ENCODE peak calls at places on chromosomes 1 and 21, in seven cellular contexts. V is K562, N is SK-N-SH, S is H1, A is HepG2, T is GM12878, M is HCT116. B is an unnamed sample.

GRCh38 chr21:27171704-27172103 is 204.8 kb upstream of the ADAMTS5 start:
- DNase-seq in V (no peak), N (no peak), S (no peak), A (no peak), T (no peak), M (no peak), B (no peak)

GRCh38 chr1:174448964-174449363 is 1.2 kb downstream of the GPR52 start:
- DNase-seq in V (no peak), N (no peak), S (no peak), A (no peak), T (no peak), M (no peak), B (no peak)

GRCh38 chr1:2098839-2099785 is 48.9 kb downstream of the PRKCZ start:
- DNase-seq in V (no peak), N (no peak), S (no peak), A (no peak), T (no peak), M (no peak), B (no peak)

GRCh38 chr1:214326406-214326805 is 45.4 kb downstream of the SMYD2 start:
- DNase-seq in V (peak), N (no peak), S (no peak), A (no peak), T (no peak), M (no peak), B (no peak)

GRCh38 chr1:8815582-8816285 is 1.7 kb downstream of the RERE start:
- DNase-seq in V (no peak), N (no peak), S (no peak), A (no peak), T (no peak), M (no peak), B (no peak)

GRCh38 chr1:228161381-228161780 is 4.2 kb upstream of the IBA57 start:
- DNase-seq in V (no peak), N (no peak), S (no peak), A (no peak), T (no peak), M (no peak), B (no peak)

GRCh38 chr21:45290948-45291612 is 3.4 kb upstream of the POFUT2 start:
- DNase-seq in V (no peak), N (peak), S (no peak), A (no peak), T (no peak), M (no peak), B (no peak)

GRCh38 chr1:10973552-10973951 is 38.9 kb upstream of the TARDBP start:
- DNase-seq in V (no peak), N (no peak), S (no peak), A (no peak), T (no peak), M (no peak), B (no peak)

GRCh38 chr1:12467570-12468286 is 150.3 kb downstream of the DHRS3 start:
- DNase-seq in V (no peak), N (no peak), S (no peak), A (no peak), T (no peak), M (no peak), B (no peak)

GRCh38 chr1:117656202-117656641 is 50.4 kb downstream of the TENT5C start:
- DNase-seq in V (peak), N (no peak), S (no peak), A (no peak), T (peak), M (no peak), B (no peak)

GRCh38 chr1:43042773-43043470 is 84.3 kb upstream of the SLC2A1 start:
- DNase-seq in V (no peak), N (no peak), S (no peak), A (no peak), T (no peak), M (no peak), B (no peak)
- TF ChIP-seq JUND in V (peak), N (no peak), S (no peak), A (no peak), T (no peak), M (no peak), B (no peak)

DNA sequence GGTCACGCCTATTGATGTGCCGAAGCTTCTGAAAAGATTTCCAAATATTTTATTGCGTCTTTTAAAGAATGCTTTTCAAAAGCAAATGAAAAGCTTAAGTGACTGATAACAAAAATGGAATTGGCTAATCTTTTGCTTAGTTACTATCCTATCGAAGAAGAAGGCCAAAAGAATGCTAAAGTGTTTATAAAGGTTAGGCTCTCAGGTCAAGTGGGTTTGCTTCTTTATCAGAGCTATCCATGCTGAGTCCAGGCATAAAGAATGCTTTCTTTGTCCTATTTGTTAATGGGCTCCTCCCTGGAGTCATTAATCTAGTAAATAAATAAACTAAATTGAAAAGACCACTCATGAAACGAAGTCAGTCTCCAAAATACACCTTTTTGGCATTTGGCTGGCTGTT is 133.4 kb upstream of the LYPLAL1 start:
- DNase-seq in V (no peak), N (no peak), S (no peak), A (no peak), T (no peak), M (no peak), B (no peak)
- TF ChIP-seq JUND in V (no peak), N (no peak), S (no peak), A (no peak), T (no peak), M (no peak), B (no peak)

GRCh38 chr1:114470681-114471080 is 40.3 kb downstream of the TRIM33 start:
- DNase-seq in V (no peak), N (no peak), S (no peak), A (no peak), T (no peak), M (no peak), B (no peak)

GRCh38 chr1:114468047-114468446 is 43.0 kb downstream of the TRIM33 start:
- DNase-seq in V (no peak), N (no peak), S (no peak), A (no peak), T (no peak), M (no peak), B (no peak)

GRCh38 chr1:114466334-114467014 is 44.5 kb downstream of the TRIM33 start:
- DNase-seq in V (no peak), N (no peak), S (no peak), A (peak), T (no peak), M (no peak), B (no peak)

GRCh38 chr1:114467491-114467890 is 43.5 kb downstream of the TRIM33 start:
- DNase-seq in V (no peak), N (no peak), S (no peak), A (peak), T (no peak), M (no peak), B (no peak)

GRCh38 chr1:114468710-114469468 is 42.1 kb downstream of the TRIM33 start:
- DNase-seq in V (no peak), N (no peak), S (no peak), A (no peak), T (no peak), M (no peak), B (no peak)
- TF ChIP-seq JUND in V (no peak), N (no peak), S (no peak), A (no peak), T (no peak), M (peak), B (no peak)

GRCh38 chr1:87136607-87137341 is 191.9 kb upstream of the LMO4 start:
- DNase-seq in V (no peak), N (no peak), S (no peak), A (no peak), T (no peak), M (no peak), B (no peak)

GRCh38 chr1:87135313-87135712 is 193.4 kb upstream of the LMO4 start:
- DNase-seq in V (no peak), N (no peak), S (no peak), A (no peak), T (no peak), M (no peak), B (no peak)

GRCh38 chr1:87134061-87134460 is 194.6 kb upstream of the LMO4 start:
- DNase-seq in V (no peak), N (no peak), S (no peak), A (no peak), T (no peak), M (no peak), B (no peak)

GRCh38 chr1:87132664-87133000 is 196.0 kb upstream of the LMO4 start:
- DNase-seq in V (no peak), N (no peak), S (no peak), A (no peak), T (no peak), M (no peak), B (no peak)

GRCh38 chr1:87134625-87135024 is 194.1 kb upstream of the LMO4 start:
- DNase-seq in V (no peak), N (no peak), S (no peak), A (no peak), T (no peak), M (no peak), B (no peak)
- TF ChIP-seq JUND in V (no peak), N (no peak), S (no peak), A (no peak), T (no peak), M (no peak), B (no peak)

DNA sequence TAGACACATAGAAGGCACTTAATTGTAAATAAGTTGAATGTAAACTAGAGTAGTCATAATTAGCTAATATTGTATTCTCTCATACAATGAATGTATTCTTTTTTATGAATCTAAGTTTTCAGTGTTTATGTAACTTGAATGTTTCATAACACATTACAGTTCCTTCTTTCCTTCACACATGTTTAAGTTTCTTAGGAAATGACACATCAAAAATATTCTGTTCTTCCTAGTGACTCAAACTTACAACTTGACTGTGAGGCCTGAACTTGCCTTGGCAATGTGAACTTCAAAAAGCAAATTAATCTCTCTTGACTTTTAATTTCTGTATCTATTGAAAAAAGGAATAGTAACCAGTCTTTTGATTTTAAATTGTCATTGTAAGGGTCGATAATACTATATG is 700.1 kb downstream of the KCNT2 start:
- DNase-seq in V (no peak), N (no peak), S (no peak), A (no peak), T (no peak), M (no peak), B (no peak)
- TF ChIP-seq JUND in V (no peak), N (no peak), S (no peak), A (no peak), T (no peak), M (no peak), B (no peak)

GRCh38 chr1:200530551-200531261 is 89.8 kb downstream of the KIF14 start:
- DNase-seq in V (no peak), N (no peak), S (no peak), A (no peak), T (no peak), M (no peak), B (no peak)

GRCh38 chr1:200540281-200540680 is 80.3 kb downstream of the KIF14 start:
- DNase-seq in V (no peak), N (no peak), S (no peak), A (no peak), T (no peak), M (no peak), B (no peak)

DNA sequence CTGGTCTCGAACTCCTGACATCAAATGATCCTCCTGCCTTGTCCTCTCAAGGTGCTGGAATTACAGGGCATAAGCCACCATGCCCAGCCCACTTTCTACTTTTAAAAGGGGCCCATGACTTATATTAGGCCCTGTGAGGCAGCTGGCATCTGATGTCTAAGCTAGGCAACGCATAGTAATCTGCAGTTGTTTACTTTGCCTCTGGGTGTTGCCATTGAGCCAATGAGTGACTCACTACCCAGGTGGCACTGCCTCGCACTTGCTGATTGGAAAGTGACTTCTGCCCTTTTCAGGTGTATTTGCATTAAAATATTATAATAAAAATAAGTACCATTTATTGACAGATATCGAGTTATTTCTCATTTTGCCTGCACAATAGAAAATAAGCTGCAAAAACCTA is 84.9 kb downstream of the KIF14 start:
- DNase-seq in V (peak), N (peak), S (no peak), A (peak), T (no peak), M (peak), B (peak)
- TF ChIP-seq JUND in V (peak), N (no peak), S (peak), A (no peak), T (no peak), M (peak), B (peak)

GRCh38 chr1:162389021-162389818 is 7.7 kb downstream of the C1orf226 start:
- DNase-seq in V (peak), N (no peak), S (no peak), A (no peak), T (no peak), M (no peak), B (no peak)

GRCh38 chr1:162388615-162389014 is 7.1 kb downstream of the C1orf226 start:
- DNase-seq in V (peak), N (no peak), S (no peak), A (no peak), T (no peak), M (no peak), B (no peak)

GRCh38 chr1:162389971-162390370 is 8.4 kb downstream of the C1orf226 start:
- DNase-seq in V (peak), N (no peak), S (no peak), A (no peak), T (no peak), M (no peak), B (no peak)

GRCh38 chr1:162390396-162391185 is 9.1 kb downstream of the C1orf226 start:
- DNase-seq in V (peak), N (no peak), S (no peak), A (no peak), T (no peak), M (no peak), B (no peak)

DNA sequence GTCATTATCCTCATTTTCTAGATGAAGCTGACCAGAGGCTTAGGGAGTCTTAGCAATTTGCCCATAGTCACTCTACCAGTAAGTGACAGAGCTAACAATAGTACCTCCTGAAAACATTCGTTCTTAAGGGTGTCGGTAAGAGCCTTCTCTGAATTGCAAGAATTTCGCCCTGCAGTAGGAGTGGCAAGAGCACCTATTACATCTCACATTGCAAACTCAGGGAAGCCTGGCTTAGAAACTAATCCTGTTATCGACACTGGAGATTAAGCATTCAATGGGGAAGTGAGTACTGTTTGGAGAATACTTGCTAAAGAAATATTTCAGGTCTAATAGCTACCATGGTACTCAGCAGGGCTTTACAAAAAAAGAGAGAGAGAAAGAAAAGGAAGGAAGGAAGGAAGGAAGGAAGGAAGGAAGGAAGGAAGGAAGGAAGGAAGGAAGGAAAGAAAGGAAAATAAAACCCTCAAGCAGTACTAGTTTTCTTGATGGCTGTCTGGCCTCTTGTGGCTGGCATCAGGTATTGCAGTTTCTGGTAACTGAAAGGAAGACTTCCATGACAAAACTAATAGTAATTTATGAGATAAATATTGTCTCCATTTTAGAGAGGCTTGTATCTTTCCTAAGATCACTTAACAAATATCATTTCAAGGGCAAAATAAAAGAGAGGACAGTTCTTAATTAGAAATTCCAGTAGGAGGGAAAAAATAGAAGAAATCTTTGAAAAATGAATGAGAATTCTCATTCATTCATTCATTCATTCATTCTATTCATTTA is 10.4 kb downstream of the C1orf226 start:
- DNase-seq in V (peak), N (peak), S (no peak), A (peak), T (no peak), M (peak), B (peak)
- TF ChIP-seq JUND in V (peak), N (no peak), S (no peak), A (no peak), T (no peak), M (no peak), B (no peak)

DNA sequence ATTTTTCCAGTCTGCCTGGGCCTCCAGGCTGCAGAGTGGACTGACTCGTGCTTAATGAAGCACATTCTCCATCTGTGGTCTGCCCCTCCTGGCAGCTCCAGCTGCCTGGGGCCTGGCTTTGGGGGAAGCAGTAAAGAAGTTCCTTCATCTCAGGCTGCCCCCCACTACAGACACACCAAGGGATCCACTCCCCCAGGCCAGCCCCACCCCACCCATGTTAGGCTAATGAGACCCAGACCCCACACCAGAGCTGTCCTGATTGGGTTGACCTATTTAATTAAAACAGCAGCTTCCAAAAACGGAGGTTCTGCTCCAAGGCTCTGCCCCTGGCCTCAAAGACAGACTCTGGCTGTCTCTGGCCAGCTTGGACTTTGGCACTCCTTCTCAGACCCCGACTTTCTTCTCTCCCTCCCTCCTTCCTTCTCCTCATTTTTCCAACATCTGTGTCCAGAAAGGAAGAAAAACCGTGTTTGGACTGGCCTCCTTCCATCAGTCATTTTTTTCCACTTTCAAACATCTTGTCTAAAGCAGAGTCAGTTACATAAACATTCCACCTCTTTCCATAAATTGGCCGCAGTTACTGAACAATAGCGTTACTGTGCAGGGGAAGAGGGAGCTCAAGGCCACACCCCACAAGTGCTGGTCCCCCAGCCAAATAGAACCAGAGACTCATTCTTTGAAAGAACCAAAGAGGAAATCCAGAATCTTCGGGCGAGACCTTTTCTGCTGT is 29.7 kb downstream of the SERTAD4 start:
- DNase-seq in V (no peak), N (peak), S (no peak), A (peak), T (no peak), M (no peak), B (no peak)
- TF ChIP-seq JUND in V (no peak), N (no peak), S (no peak), A (no peak), T (no peak), M (no peak), B (no peak)

DNA sequence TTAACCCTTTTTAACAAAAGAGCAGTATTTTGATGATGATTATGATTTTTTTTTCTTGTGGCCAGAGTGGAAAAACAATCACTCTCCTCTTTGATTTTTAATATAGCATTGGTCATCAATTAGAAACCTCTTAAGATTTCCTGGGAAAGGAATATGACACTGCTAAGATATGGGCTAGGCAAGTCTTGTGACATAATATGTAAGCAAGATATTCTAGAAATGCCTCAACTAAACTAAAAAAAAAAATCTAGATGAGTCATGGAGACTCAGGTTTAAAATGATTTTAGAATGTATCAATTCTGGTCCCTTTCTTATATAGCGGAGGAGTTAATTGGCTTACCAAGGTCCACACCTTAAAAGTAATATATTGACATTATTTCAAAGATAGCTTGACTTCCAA is 60.3 kb upstream of the JUN start:
- DNase-seq in V (no peak), N (no peak), S (no peak), A (no peak), T (no peak), M (no peak), B (no peak)
- TF ChIP-seq JUND in V (no peak), N (peak), S (no peak), A (no peak), T (no peak), M (no peak), B (no peak)

B was measured in T47D.